ENCODE peak calls at places on chromosomes 11 and 22, in five cellular contexts. S, I, U, E and G are unnamed samples.

GRCh38 chr22:36758792-36759271 is 17.1 kb downstream of the IFT27 start:
- DNase-seq in E (no peak), I (no peak), U (no peak), S (no peak), G (no peak)

GRCh38 chr11:13278620-13279486 is 1.3 kb downstream of the BMAL1 start:
- DNase-seq in S (no peak), I (no peak), E (peak; percentile 26), U (no peak), G (no peak)

GRCh38 chr11:22163394-22163797 is 29.5 kb upstream of the ANO5 start:
- DNase-seq in E (peak; percentile 6), S (no peak), I (no peak), U (no peak), G (no peak)

GRCh38 chr11:62390727-62391126 is 28.1 kb upstream of the SCGB1A1 start:
- DNase-seq in I (no peak), U (no peak), S (no peak), E (no peak), G (no peak)

GRCh38 chr11:69138265-69138664 is 17.5 kb upstream of the SMIM38 start:
- DNase-seq in S (no peak), I (no peak), E (no peak), U (no peak), G (no peak)

GRCh38 chr11:102920118-102920684 is 35.3 kb downstream of the MMP13 start:
- DNase-seq in E (no peak), U (no peak), S (no peak), I (no peak), G (no peak)

GRCh38 chr11:83609181-83609580 is 323.0 kb upstream of the CCDC90B start:
- DNase-seq in E (no peak), S (no peak), I (no peak), U (no peak), G (no peak)

GRCh38 chr22:19965771-19966709 is 24.4 kb upstream of the TXNRD2 start:
- DNase-seq in U (no peak), S (no peak), E (no peak), I (no peak), G (peak; percentile 20)

GRCh38 chr22:41201146-41201545 is 4.0 kb upstream of the L3MBTL2 start:
- DNase-seq in S (no peak), U (no peak), E (no peak), I (no peak), G (no peak)

GRCh38 chr22:41203118-41203517 is 2.0 kb upstream of the L3MBTL2 start:
- DNase-seq in I (no peak), E (no peak), U (no peak), S (no peak), G (no peak)

GRCh38 chr22:41193829-41194228 is 11.3 kb upstream of the L3MBTL2 start:
- DNase-seq in S (no peak), E (no peak), U (no peak), I (no peak), G (no peak)

GRCh38 chr22:41197046-41197807 is 7.9 kb upstream of the L3MBTL2 start:
- DNase-seq in U (no peak), S (peak; percentile 57), E (peak; percentile 88), I (peak; percentile 87), G (peak; percentile 87)

DNA sequence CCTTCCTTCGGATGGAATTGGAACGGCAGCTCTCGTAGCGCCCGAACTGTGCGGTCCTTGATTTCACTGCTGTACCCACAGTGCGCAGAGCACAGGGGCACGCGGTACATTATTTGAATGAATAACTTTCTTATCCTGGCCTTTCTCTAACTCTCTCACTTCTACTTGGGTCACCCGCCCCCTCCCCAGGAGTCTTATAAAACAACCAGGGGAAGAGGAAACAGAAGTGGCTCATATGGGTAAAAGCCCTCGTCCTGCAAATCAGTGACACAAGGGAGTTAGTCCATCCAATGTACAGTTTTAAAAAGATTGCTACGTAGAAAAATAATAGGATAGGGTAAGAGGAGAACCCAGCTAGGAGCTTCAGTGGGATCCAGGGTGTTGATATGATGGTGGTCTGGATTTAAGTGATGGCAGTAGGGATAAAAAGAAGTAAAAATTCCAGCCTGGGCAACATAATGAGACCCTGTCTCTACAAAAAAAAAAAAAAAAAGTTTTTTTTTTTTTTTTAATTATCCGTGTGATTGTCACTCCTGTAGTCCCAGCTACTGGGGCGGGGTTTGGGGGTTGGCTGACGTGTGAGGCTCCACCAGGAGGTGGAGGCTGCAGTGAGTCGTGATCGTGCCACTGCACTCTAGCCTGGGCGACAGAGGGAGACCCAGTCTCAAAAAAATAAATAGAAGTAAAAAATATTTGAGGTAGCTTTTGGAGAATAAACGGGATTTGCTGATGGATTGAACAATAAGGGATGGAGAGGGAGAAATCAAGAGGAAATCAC is 7.1 kb upstream of the L3MBTL2 start:
- DNase-seq in U (no peak), E (peak; percentile 56), S (peak; percentile 40), I (peak; percentile 73), G (peak; percentile 22)
- H3K27ac ChIP-seq in U (no peak overlapping the region), E (peak overlapping the region; percentile 64), S (peak overlapping the region; percentile 54), I (no peak overlapping the region), G (peak overlapping the region; percentile 35)

DNA sequence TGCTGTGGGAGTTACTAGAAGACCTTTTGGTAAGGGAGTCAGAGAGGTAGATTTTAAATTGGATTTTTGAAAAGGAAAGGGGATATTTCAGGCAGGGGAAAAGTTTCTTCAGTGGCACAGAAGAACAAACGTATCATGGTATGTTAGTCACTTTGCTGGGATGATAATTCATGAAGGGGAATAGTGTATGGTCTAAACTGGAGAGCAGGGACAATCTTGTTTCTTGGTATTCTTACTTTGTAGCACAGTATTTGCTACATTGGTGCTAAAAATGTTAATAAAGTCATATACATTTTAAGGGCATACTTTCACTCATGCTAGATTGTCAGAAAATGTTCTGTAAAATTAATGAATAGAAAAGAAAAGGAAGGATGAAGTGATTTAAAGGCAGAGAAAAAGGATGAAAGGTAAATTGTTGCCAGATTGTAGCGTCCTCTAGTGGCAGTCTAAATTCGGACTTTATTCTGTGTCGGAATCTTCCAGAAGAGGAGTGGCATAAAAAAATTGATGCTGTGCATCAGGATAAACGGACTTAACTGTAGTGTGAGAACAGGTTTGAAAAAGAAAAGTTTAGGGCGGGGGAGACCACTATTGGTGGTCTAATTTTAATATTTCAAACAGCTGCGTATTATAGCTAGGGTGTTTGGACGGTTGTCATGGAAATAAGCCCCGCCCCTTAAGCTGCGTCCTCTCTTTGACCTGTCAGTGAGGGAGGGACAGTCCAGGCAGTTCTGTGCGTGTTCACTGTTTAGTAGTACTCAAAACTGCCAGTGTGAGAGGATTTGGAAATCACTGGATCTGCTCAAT is at the start of gene BCO2:
- DNase-seq in S (peak; percentile 79), I (peak; percentile 59), E (peak; percentile 85), U (no peak), G (peak; percentile 36)
- H3K27ac ChIP-seq in S (peak within 1 kb of the TSS; percentile 56), I (no peak within 1 kb of the TSS), E (peak within 1 kb of the TSS; percentile 67), U (no peak within 1 kb of the TSS), G (peak within 1 kb of the TSS; percentile 81)

GRCh38 chr11:67648796-67649613 is 1.5 kb downstream of the ACY3 start:
- DNase-seq in U (no peak), I (peak; percentile 47), S (no peak), E (no peak), G (peak; percentile 15)
- H3K27ac ChIP-seq in U (no peak overlapping the region), I (no peak overlapping the region), S (no peak overlapping the region), E (no peak overlapping the region), G (no peak overlapping the region)

GRCh38 chr22:45709004-45709739 is 37.5 kb downstream of the ATXN10 start:
- DNase-seq in E (no peak), U (no peak), I (no peak), S (no peak), G (no peak)
- H3K27ac ChIP-seq in E (no peak overlapping the region), U (no peak overlapping the region), I (no peak overlapping the region), S (no peak overlapping the region), G (no peak overlapping the region)

GRCh38 chr11:19712281-19713220 is at the start of gene NAV2:
- DNase-seq in E (peak; percentile 91), U (peak; percentile 70), I (peak; percentile 80), S (peak; percentile 92), G (peak; percentile 95)
- H3K27ac ChIP-seq in E (peak within 1 kb of the TSS; percentile 94), U (peak within 1 kb of the TSS; percentile 99), I (peak within 1 kb of the TSS; percentile 24), S (peak within 1 kb of the TSS; percentile 93), G (peak within 1 kb of the TSS; percentile 87)

GRCh38 chr11:44602810-44603410 is 37.4 kb downstream of the CD82 start:
- DNase-seq in S (no peak), U (no peak), I (no peak), E (no peak), G (no peak)

GRCh38 chr11:44598831-44599230 is 33.4 kb downstream of the CD82 start:
- DNase-seq in E (no peak), I (no peak), U (no peak), S (no peak), G (no peak)

GRCh38 chr11:44601471-44602370 is 36.3 kb downstream of the CD82 start:
- DNase-seq in I (no peak), S (no peak), E (peak; percentile 62), U (no peak), G (no peak)

GRCh38 chr11:44600261-44600660 is 34.8 kb downstream of the CD82 start:
- DNase-seq in U (no peak), S (no peak), I (no peak), E (no peak), G (no peak)

DNA sequence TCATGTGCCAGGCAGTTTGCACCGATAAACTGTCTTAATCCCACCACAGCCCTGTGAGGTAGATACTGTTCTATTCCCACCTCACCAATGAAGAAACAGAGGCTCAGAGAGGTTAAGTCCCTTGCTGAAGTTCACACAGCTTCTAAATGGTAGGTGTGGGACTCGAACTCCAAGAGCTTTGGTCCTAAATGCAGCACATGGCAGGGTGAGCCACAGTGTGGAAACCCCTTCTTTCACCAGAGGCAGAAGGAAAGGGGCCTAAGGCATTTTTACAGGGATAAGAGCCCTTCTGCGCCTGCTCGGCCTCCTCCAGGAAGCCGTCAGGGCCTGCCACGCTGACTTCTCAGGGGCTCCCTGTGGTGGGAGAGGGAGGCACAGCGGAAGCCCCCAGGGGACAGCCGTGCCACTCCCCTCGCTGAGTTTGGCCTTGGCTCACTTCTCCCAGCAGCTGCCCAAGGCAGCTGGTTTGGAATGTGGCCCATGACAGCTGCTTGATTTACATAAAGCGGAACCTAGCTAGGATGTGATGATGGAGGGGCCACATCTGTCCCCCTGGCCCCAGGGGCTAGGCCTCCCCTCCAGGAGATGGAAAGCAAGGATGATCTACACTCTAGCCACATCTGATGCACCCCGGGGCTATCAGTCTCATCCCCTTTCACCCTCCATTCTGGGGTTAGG is 35.4 kb downstream of the CD82 start:
- DNase-seq in I (no peak), U (no peak), E (no peak), S (no peak), G (no peak)
- H3K27ac ChIP-seq in I (no peak overlapping the region), U (no peak overlapping the region), E (no peak overlapping the region), S (no peak overlapping the region), G (peak overlapping the region; percentile 64)

DNA sequence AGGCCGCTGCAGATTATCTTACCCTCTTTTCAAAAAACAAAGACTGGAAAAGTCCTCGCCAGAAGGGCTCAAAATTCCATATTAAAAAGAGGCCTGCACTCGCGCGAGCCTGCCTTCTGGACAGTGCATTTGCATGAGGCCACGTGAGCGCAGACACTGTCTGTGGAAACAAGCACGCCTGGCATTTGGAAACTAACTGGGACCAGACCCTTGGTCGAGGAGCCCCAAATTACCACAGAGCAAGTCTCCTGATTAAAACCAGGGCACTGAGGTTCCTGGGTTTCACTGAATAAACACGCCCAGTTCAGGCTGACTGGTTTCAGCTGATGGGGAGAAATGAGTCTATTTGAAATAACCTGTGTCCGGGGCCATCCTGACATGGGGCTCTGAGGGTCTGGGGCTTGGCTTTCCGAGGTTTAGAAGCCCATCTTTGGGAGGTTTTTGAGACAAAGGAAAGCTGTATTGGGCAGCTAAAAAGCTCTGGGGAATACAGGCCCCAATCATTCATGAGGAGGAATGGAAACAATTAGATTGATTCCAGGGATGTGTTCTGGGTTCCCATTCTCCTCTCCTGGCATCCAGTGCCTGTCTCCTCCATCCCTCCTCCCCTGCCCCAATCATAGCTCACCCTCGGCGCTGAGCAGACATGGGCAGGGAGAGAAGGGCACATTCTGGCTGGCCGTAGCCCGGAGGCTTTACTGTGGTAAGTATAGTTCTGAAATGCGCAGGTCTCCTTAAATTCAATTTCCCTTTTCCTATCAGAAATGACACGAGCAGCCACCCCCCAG is 42.6 kb downstream of the ABTB2 start:
- DNase-seq in E (no peak), S (no peak), U (no peak), I (no peak), G (peak; percentile 5)
- H3K27ac ChIP-seq in E (no peak overlapping the region), S (no peak overlapping the region), U (no peak overlapping the region), I (no peak overlapping the region), G (peak overlapping the region; percentile 31)